ENCODE peak calls at places on chromosomes 13 and 19, in seven cellular contexts. P, Y, J, H, B, S and K are unnamed samples.

GRCh38 chr13:65656740-65657329 is 1573.3 kb downstream of the PCDH9 start:
- DNase-seq in S (no peak), Y (no peak), P (peak; percentile 30), J (no peak), H (no peak), B (no peak), K (no peak)

GRCh38 chr13:26019881-26020535 is 31.8 kb downstream of the SHISA2 start:
- DNase-seq in Y (no peak), H (no peak), P (peak; percentile 63), J (no peak), S (no peak), B (no peak), K (no peak)

GRCh38 chr13:48446454-48446853 is 33.5 kb upstream of the LPAR6 start:
- DNase-seq in J (no peak), Y (no peak), S (no peak), B (no peak), H (no peak), P (peak; percentile 84), K (no peak)

GRCh38 chr19:42176990-42177685 is 40.3 kb downstream of the DEDD2 start:
- DNase-seq in H (peak; percentile 73), J (peak; percentile 85), Y (peak; percentile 73), S (peak; percentile 74), P (peak; percentile 76), B (peak; percentile 75), K (peak; percentile 71)

GRCh38 chr19:43519436-43520088 is 7.4 kb downstream of the ETHE1 start:
- DNase-seq in Y (peak; percentile 81), P (peak; percentile 97), J (peak; percentile 89), S (no peak), H (peak; percentile 73), B (peak; percentile 77), K (peak; percentile 57)

GRCh38 chr13:99572131-99572530 is 70.9 kb downstream of the TM9SF2 start:
- DNase-seq in H (no peak), P (peak; percentile 4), B (no peak), Y (no peak), S (no peak), J (no peak), K (no peak)

GRCh38 chr19:56566904-56567273 is 379 bp upstream of the ZNF470 start:
- DNase-seq in S (no peak), B (peak; percentile 78), Y (peak; percentile 23), H (peak; percentile 50), P (no peak), J (no peak), K (no peak)

GRCh38 chr19:2484178-2484937 is 8.4 kb downstream of the GADD45B start:
- DNase-seq in P (no peak), J (no peak), Y (no peak), H (no peak), S (no peak), B (no peak), K (no peak)

GRCh38 chr13:23889598-23890224 is 511 bp upstream of the MIPEP start:
- DNase-seq in P (no peak), B (no peak), H (no peak), Y (no peak), S (no peak), J (no peak), K (no peak)

GRCh38 chr19:53772943-53773342 is 51.2 kb downstream of the NLRP12 start:
- DNase-seq in J (peak; percentile 67), Y (peak; percentile 21), B (no peak), S (no peak), P (peak; percentile 47), H (no peak), K (no peak)

GRCh38 chr13:26202365-26202972 is 19.6 kb downstream of the RNF6 start:
- DNase-seq in S (no peak), P (peak; percentile 64), J (no peak), B (no peak), H (no peak), Y (no peak), K (no peak)

GRCh38 chr13:102779426-102780159 is 6.0 kb upstream of the TEX30 start:
- DNase-seq in S (peak; percentile 17), P (no peak), B (no peak), H (no peak), Y (no peak), J (no peak), K (no peak)

GRCh38 chr19:22882797-22883196 is 50.7 kb downstream of the ZNF723 start:
- DNase-seq in P (peak; percentile 13), J (no peak), H (no peak), S (no peak), Y (no peak), B (no peak), K (no peak)

GRCh38 chr13:36817996-36818395 is 1.0 kb upstream of the RFXAP start:
- DNase-seq in H (no peak), B (no peak), Y (no peak), J (no peak), P (no peak), S (no peak), K (no peak)
- TF ChIP-seq CTCF in H (no peak), B (no peak), Y (no peak), J (no peak), P (no peak), S (peak; percentile 8), K (no peak)

GRCh38 chr19:35693835-35694599 is 10.3 kb upstream of the ZBTB32 start:
- DNase-seq in B (peak; percentile 91), Y (peak; percentile 88), J (peak; percentile 86), S (peak; percentile 60), P (peak; percentile 76), H (peak; percentile 86), K (peak; percentile 76)

GRCh38 chr19:35692010-35692409 is 12.3 kb upstream of the ZBTB32 start:
- DNase-seq in H (no peak), Y (no peak), B (no peak), P (no peak), J (no peak), S (no peak), K (no peak)

GRCh38 chr19:35695895-35696422 is 8.4 kb upstream of the ZBTB32 start:
- DNase-seq in P (no peak), Y (no peak), S (no peak), J (no peak), H (no peak), B (no peak), K (no peak)

GRCh38 chr19:35696835-35697234 is 7.5 kb upstream of the ZBTB32 start:
- DNase-seq in S (peak; percentile 54), B (no peak), P (no peak), J (no peak), Y (no peak), H (no peak), K (no peak)

DNA sequence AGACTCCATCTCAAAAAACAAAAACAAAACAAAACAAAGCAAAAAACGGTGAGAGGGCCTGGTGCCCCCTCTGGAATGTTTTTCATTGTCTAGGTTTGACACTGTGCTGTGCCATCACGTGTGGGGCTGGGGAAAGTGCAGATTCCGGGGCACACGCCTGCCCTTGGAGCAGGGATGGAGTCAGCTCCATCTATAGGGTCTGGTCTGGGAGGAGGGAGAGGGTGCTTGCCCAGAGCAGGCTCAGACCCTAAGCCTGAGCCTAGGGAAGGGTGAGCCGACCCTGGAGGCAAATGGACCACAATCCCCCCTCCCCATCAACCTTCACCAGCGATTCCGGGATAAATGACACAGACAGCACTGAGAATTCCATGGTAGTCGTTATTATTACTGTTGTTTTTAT is 10.9 kb upstream of the ZBTB32 start:
- DNase-seq in H (no peak), S (no peak), J (no peak), P (no peak), Y (no peak), B (no peak), K (no peak)
- TF ChIP-seq CTCF in H (no peak), S (no peak), J (no peak), P (no peak), Y (no peak), B (no peak), K (no peak)

GRCh38 chr13:32378012-32378411 is 49.9 kb downstream of the N4BP2L1 start:
- DNase-seq in P (no peak), H (no peak), Y (no peak), B (no peak), S (no peak), J (no peak), K (no peak)
- TF ChIP-seq CTCF in P (no peak), H (no peak), Y (no peak), B (no peak), S (no peak), J (no peak), K (no peak)

GRCh38 chr19:49800771-49801170 is 12.3 kb downstream of the FUZ start:
- DNase-seq in J (no peak), H (no peak), S (no peak), Y (no peak), P (no peak), B (no peak), K (no peak)

GRCh38 chr19:49798574-49798973 is 14.5 kb downstream of the FUZ start:
- DNase-seq in H (no peak), Y (no peak), S (no peak), J (no peak), B (no peak), P (no peak), K (no peak)

GRCh38 chr19:49799271-49799797 is 13.8 kb downstream of the FUZ start:
- DNase-seq in P (no peak), S (no peak), B (no peak), J (no peak), Y (no peak), H (no peak), K (no peak)

GRCh38 chr19:49801401-49801888 is 11.6 kb downstream of the FUZ start:
- DNase-seq in P (no peak), S (no peak), B (no peak), H (no peak), Y (no peak), J (no peak), K (no peak)

DNA sequence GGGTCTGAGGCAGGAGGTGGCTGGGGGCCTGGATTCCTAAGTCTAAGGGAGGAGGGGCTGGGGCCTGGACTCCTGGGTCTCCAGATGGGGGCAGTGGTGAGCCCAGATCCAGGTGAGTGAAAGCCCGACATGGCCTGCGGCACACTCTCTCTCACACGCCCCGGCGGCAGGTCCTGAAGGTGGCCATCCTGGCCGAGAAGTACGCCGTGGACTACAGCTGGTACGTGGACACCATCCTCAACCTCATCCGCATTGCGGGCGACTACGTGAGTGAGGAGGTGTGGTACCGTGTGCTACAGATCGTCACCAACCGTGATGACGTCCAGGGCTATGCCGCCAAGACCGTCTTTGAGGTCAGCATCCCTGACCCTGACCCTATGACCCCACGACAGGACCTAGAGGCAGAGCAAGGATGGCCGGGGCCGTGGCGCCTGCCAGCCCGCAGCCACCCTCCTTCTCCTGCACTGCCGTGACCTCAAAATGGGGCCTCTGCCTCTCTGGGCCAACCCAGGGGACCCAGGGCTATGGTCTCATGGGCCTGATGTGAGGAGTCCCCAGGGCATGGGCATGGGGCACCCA is 13.2 kb downstream of the FUZ start:
- DNase-seq in P (no peak), S (no peak), Y (no peak), J (no peak), H (no peak), B (no peak), K (no peak)
- TF ChIP-seq CTCF in P (peak; percentile 11), S (peak; percentile 28), Y (no peak), J (no peak), H (no peak), B (no peak), K (no peak)

GRCh38 chr13:86567119-86567518 is 767.9 kb upstream of the SLITRK6 start:
- DNase-seq in S (no peak), B (no peak), H (no peak), J (no peak), P (no peak), Y (no peak), K (no peak)
- TF ChIP-seq CTCF in S (peak; percentile 7), B (no peak), H (no peak), J (no peak), P (no peak), Y (no peak), K (no peak)